ENCODE peak calls at places on chromosomes 4 and X, in eight cellular contexts. U, R, L, D, W, I, O and Q are unnamed samples.

GRCh38 chrX:41085105-41085882 is at the start of gene USP9X:
- DNase-seq in R (peak; percentile 94), D (peak; percentile 96), L (peak; percentile 93), W (peak; percentile 95), U (peak; percentile 86), O (peak; percentile 92), I (peak; percentile 90), Q (peak; percentile 86)

GRCh38 chrX:43349363-43349762 is 306.7 kb upstream of the MAOA start:
- DNase-seq in D (peak; percentile 56), U (peak; percentile 54), R (no peak), W (no peak), O (no peak), I (peak; percentile 46), L (peak; percentile 44), Q (peak; percentile 9)

GRCh38 chrX:139483721-139484120 is 46.8 kb upstream of the F9 start:
- DNase-seq in D (no peak), I (no peak), O (no peak), W (no peak), R (no peak), L (no peak), U (no peak), Q (no peak)

GRCh38 chrX:47380268-47380667 is 9.9 kb downstream of the ZNF157 start:
- DNase-seq in L (no peak), W (no peak), D (no peak), O (no peak), R (no peak), I (no peak), U (peak; percentile 64), Q (peak; percentile 28)

GRCh38 chrX:134849390-134849789 is 141.4 kb upstream of the SMIM10 start:
- DNase-seq in R (no peak), D (no peak), O (no peak), I (no peak), W (no peak), U (peak; percentile 31), L (peak; percentile 49), Q (no peak)

GRCh38 chrX:24231169-24231568 is 81.6 kb downstream of the ZFX start:
- DNase-seq in U (peak; percentile 80), R (no peak), D (no peak), O (no peak), W (no peak), L (peak; percentile 88), I (no peak), Q (peak; percentile 22)

GRCh38 chr4:137300776-137301175 is 231.5 kb downstream of the PCDH18 start:
- DNase-seq in U (peak; percentile 55), L (no peak), R (no peak), D (no peak), O (no peak), I (no peak), W (no peak), Q (no peak)

GRCh38 chrX:22740836-22741235 is 258.9 kb upstream of the DDX53 start:
- DNase-seq in D (no peak), L (no peak), O (no peak), I (no peak), W (no peak), R (no peak), U (no peak), Q (no peak)

GRCh38 chr4:7256989-7257810 is 64.9 kb downstream of the SORCS2 start:
- DNase-seq in W (peak; percentile 78), U (no peak), O (no peak), R (peak; percentile 76), L (peak; percentile 59), I (no peak), D (peak; percentile 58), Q (no peak)

GRCh38 chr4:183260491-183261151 is 59.5 kb downstream of the CLDN22 start:
- DNase-seq in W (no peak), U (peak; percentile 27), O (no peak), R (no peak), D (no peak), I (no peak), L (no peak), Q (no peak)

GRCh38 chr4:86965019-86965976 is 30.5 kb downstream of the AFF1 start:
- DNase-seq in U (no peak), I (no peak), D (no peak), W (no peak), R (no peak), O (peak; percentile 44), L (no peak), Q (no peak)

GRCh38 chr4:15238720-15239119 is 189.1 kb upstream of the C1QTNF7 start:
- DNase-seq in U (peak; percentile 73), W (peak; percentile 44), R (no peak), O (no peak), I (peak; percentile 29), D (peak; percentile 58), L (peak; percentile 80), Q (peak; percentile 67)
- TF ChIP-seq CTCF in U (peak; percentile 81), W (peak; percentile 56), R (peak; percentile 42), O (peak; percentile 49), I (no peak), D (peak; percentile 72), L (peak; percentile 84), Q (peak; percentile 47)

DNA sequence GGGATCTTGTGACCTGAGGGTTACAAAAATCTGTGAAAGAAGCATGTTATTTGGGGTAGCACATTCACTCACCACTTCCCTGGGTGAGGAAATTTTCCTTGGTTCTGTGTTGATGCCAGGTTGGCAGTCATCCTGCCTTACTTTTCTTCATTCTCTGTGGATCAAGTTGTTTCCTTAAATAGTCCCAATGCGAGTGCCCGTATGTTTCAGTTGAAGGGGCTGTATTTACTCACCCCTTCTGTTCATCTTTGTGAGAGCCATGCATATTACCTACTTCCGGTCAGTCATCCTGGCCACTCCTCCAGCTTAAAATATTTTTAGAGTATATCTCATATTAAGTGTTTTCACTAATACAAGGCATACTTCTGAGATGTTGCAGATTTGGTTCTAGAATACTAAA is 2.6 kb upstream of the UGT2B7 start:
- DNase-seq in L (no peak), I (no peak), U (peak; percentile 51), O (no peak), D (no peak), W (no peak), R (no peak), Q (no peak)
- TF ChIP-seq CTCF in L (no peak), I (no peak), U (no peak), O (no peak), D (no peak), W (no peak), R (no peak), Q (no peak)

DNA sequence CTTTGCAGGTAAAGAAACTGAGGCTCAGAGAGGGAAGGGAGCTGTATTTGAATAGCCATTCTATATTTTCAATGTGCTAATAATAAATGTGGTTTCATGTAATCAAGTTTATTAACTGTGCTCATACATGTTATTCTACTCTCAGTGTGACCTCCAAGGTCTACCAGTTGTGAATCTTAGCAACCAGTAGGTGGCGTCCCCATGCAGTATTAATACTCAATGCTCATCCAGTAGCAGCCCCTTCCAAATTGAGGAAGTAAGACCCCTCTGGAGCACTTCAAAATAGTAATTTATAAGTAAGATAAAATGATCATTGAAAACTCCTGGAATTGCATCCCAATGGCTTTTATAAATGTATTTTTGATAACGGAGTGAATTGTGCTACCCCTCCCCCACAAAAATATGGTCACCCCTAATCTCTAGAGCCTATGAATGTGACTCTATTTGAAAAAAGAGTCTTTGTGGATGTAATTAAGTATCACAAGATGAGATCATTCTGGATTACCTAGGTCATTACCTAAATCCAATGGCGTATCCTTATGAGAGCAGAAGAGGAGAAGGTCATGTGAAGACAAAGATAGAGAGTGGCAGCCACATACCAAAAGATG is 20.4 kb upstream of the SEPSECS start:
- DNase-seq in L (peak; percentile 75), I (peak; percentile 14), U (peak; percentile 67), R (no peak), D (peak; percentile 52), O (no peak), W (no peak), Q (peak; percentile 30)
- TF ChIP-seq CTCF in L (peak; percentile 82), I (peak; percentile 41), U (peak; percentile 82), R (no peak), D (peak; percentile 68), O (peak; percentile 72), W (no peak), Q (peak; percentile 61)

GRCh38 chr4:178081931-178082330 is 639.7 kb upstream of the AGA start:
- DNase-seq in L (no peak), O (no peak), I (no peak), R (no peak), U (no peak), D (no peak), W (no peak), Q (no peak)

GRCh38 chr4:178083968-178084367 is 641.7 kb upstream of the AGA start:
- DNase-seq in L (no peak), U (no peak), D (no peak), O (no peak), R (no peak), W (no peak), I (no peak), Q (no peak)

GRCh38 chr4:178090640-178091411 is 648.6 kb upstream of the AGA start:
- DNase-seq in W (no peak), I (no peak), R (no peak), O (no peak), U (no peak), L (no peak), D (no peak), Q (no peak)

GRCh38 chr4:178086324-178086723 is 644.1 kb upstream of the AGA start:
- DNase-seq in O (no peak), W (no peak), L (no peak), U (no peak), I (peak; percentile 2), R (no peak), D (no peak), Q (no peak)
- TF ChIP-seq CTCF in O (no peak), W (no peak), L (no peak), U (no peak), I (no peak), R (no peak), D (peak; percentile 40), Q (no peak)

GRCh38 chr4:140153419-140153743 is 603 bp downstream of the MAML3 start:
- DNase-seq in L (no peak), U (no peak), W (no peak), I (no peak), O (no peak), D (no peak), R (no peak), Q (peak; percentile 20)

GRCh38 chr4:140150886-140151699 is 2.9 kb downstream of the MAML3 start:
- DNase-seq in W (peak; percentile 91), R (peak; percentile 96), I (peak; percentile 83), O (peak; percentile 27), U (peak; percentile 87), L (peak; percentile 96), D (peak; percentile 95), Q (peak; percentile 64)

GRCh38 chr4:140152760-140153418 is 1.1 kb downstream of the MAML3 start:
- DNase-seq in W (peak; percentile 75), I (peak; percentile 39), R (peak; percentile 84), D (peak; percentile 55), L (peak; percentile 61), O (peak; percentile 33), U (peak; percentile 67), Q (peak; percentile 34)

GRCh38 chr4:140151700-140152014 is 2.3 kb downstream of the MAML3 start:
- DNase-seq in R (peak; percentile 89), O (no peak), D (peak; percentile 97), L (peak; percentile 91), U (peak; percentile 89), W (peak; percentile 84), I (peak; percentile 78), Q (peak; percentile 50)

GRCh38 chr4:140152015-140152703 is 1.8 kb downstream of the MAML3 start:
- DNase-seq in R (peak; percentile 85), O (peak; percentile 22), L (no peak), W (peak; percentile 85), I (peak; percentile 81), D (peak; percentile 90), U (peak; percentile 4), Q (peak; percentile 64)
- TF ChIP-seq CTCF in R (peak; percentile 18), O (no peak), L (peak; percentile 30), W (no peak), I (no peak), D (peak; percentile 35), U (no peak), Q (no peak)